ENCODE peak calls at places on chromosomes 5 and 9, in seven cellular contexts. N, R, K, L, W, F and P are unnamed samples.

GRCh38 chr5:36450229-36451024 is 148.7 kb upstream of the RANBP3L start:
- DNase-seq in L (no peak), F (no peak), K (no peak), R (peak; percentile 13), N (no peak), W (no peak), P (no peak)

GRCh38 chr5:141686648-141687416 is 4.8 kb upstream of the ARAP3 start:
- DNase-seq in F (no peak), R (no peak), K (no peak), W (no peak), L (no peak), N (no peak), P (no peak)

GRCh38 chr5:171152382-171152781 is 156.7 kb upstream of the TLX3 start:
- DNase-seq in W (no peak), F (no peak), L (no peak), N (no peak), K (no peak), R (peak; percentile 59), P (no peak)

GRCh38 chr5:145166173-145166572 is 669.0 kb downstream of the PRELID2 start:
- DNase-seq in N (no peak), W (no peak), F (no peak), L (no peak), R (no peak), K (no peak), P (no peak)

GRCh38 chr9:8337834-8338233 is 538.3 kb upstream of the DMAC1 start:
- DNase-seq in W (no peak), R (no peak), K (no peak), N (no peak), L (no peak), F (no peak), P (no peak)

GRCh38 chr5:94968507-94969095 is 316.3 kb downstream of the MCTP1 start:
- DNase-seq in K (no peak), N (no peak), W (no peak), L (peak; percentile 38), F (peak; percentile 26), R (peak; percentile 85), P (no peak)

GRCh38 chr9:89744255-89744648 is 139.4 kb downstream of the GADD45G start:
- DNase-seq in N (no peak), K (no peak), R (no peak), W (no peak), L (no peak), F (no peak), P (no peak)

GRCh38 chr5:177186645-177187044 is 53.1 kb downstream of the NSD1 start:
- DNase-seq in L (no peak), W (no peak), K (no peak), R (no peak), F (no peak), N (no peak), P (no peak)

GRCh38 chr9:124809211-124809610 is 32.3 kb downstream of the OLFML2A start:
- DNase-seq in F (no peak), W (no peak), N (no peak), K (no peak), L (no peak), R (no peak), P (no peak)

GRCh38 chr9:3526903-3527652 is 1.3 kb upstream of the RFX3 start:
- DNase-seq in L (no peak), R (peak; percentile 29), F (no peak), W (peak; percentile 18), K (peak; percentile 13), N (no peak), P (no peak)

GRCh38 chr9:120104771-120105170 is 475.2 kb downstream of the CDK5RAP2 start:
- DNase-seq in W (no peak), N (no peak), F (no peak), K (no peak), R (no peak), L (no peak), P (no peak)

GRCh38 chr5:157502143-157502647 is 42.2 kb downstream of the NIPAL4 start:
- DNase-seq in K (no peak), F (no peak), R (no peak), W (no peak), L (no peak), N (no peak), P (no peak)

GRCh38 chr5:72478276-72478675 is 28.9 kb downstream of the ZNF366 start:
- DNase-seq in K (no peak), N (no peak), W (no peak), F (no peak), L (no peak), R (no peak), P (no peak)

GRCh38 chr5:133998807-133999206 is 6.0 kb downstream of the VDAC1 start:
- DNase-seq in W (no peak), K (no peak), N (no peak), L (no peak), F (no peak), R (no peak), P (no peak)

GRCh38 chr9:33029106-33029788 is 4.2 kb downstream of the DNAJA1 start:
- DNase-seq in K (no peak), F (no peak), L (no peak), N (no peak), R (peak; percentile 82), W (no peak), P (no peak)

GRCh38 chr5:154227090-154227489 is 36.6 kb downstream of the GALNT10 start:
- DNase-seq in L (no peak), N (no peak), K (no peak), F (no peak), R (no peak), W (no peak), P (no peak)